ENCODE peak calls at places on chromosomes 16 and 17, in five cellular contexts. P, S, K, W and C are unnamed samples.

GRCh38 chr16:69019811-69020210 is 85.6 kb upstream of the HAS3 start:
- DNase-seq in S (no peak), K (no peak), W (no peak), P (no peak), C (no peak)

GRCh38 chr17:28131592-28131991 is 89.1 kb downstream of the NLK start:
- DNase-seq in W (no peak), S (no peak), K (no peak), P (no peak), C (no peak)

GRCh38 chr17:46733837-46734516 is 84.5 kb downstream of the WNT3 start:
- DNase-seq in K (no peak), S (no peak), P (no peak), W (no peak), C (no peak)

GRCh38 chr17:60087882-60088669 is 9.4 kb upstream of the HEATR6 start:
- DNase-seq in S (no peak), W (no peak), K (peak), P (no peak), C (no peak)

GRCh38 chr17:41559548-41559947 is 12.3 kb downstream of the KRT9 start:
- DNase-seq in S (no peak), P (no peak), W (no peak), K (no peak), C (no peak)

GRCh38 chr16:31038993-31039392 is 5.6 kb downstream of the STX4 start:
- DNase-seq in S (no peak), K (no peak), W (no peak), P (no peak), C (no peak)

GRCh38 chr16:24819462-24820040 is 26.2 kb upstream of the SLC5A11 start:
- DNase-seq in P (no peak), S (no peak), K (no peak), W (no peak), C (no peak)

GRCh38 chr16:30113031-30113710 is at the start of gene GDPD3:
- DNase-seq in S (no peak), P (no peak), W (no peak), K (peak), C (no peak)

GRCh38 chr16:1468456-1468855 is 6.4 kb downstream of the CLCN7 start:
- DNase-seq in W (no peak), P (no peak), K (no peak), S (no peak), C (no peak)

GRCh38 chr16:86457621-86458456 is 52.5 kb upstream of the FOXF1 start:
- DNase-seq in W (no peak), S (no peak), K (no peak), P (no peak), C (no peak)

GRCh38 chr17:2580641-2581040 is 12.8 kb upstream of the PAFAH1B1 start:
- DNase-seq in S (no peak), W (no peak), K (no peak), P (no peak), C (no peak)

GRCh38 chr16:82263456-82264159 is 93.6 kb upstream of the MPHOSPH6 start:
- DNase-seq in K (peak), P (peak), W (peak), S (no peak), C (no peak)

GRCh38 chr16:86963600-86964575 is 353.3 kb downstream of the C16orf95 start:
- DNase-seq in S (no peak), P (no peak), K (no peak), W (no peak), C (no peak)

GRCh38 chr17:66165537-66166123 is 26.3 kb downstream of the CEP112 start:
- DNase-seq in K (no peak), P (no peak), W (peak), S (no peak), C (no peak)

GRCh38 chr17:66449418-66449977 is 147.1 kb downstream of the PRKCA start:
- DNase-seq in K (no peak), P (no peak), W (no peak), S (no peak), C (no peak)

GRCh38 chr17:47703191-47703591 is 9.2 kb downstream of the TBKBP1 start:
- DNase-seq in K (no peak), S (no peak), W (peak), P (no peak), C (no peak)

GRCh38 chr16:86604436-86605220 is 26.3 kb downstream of the FOXL1 start:
- DNase-seq in S (no peak), P (peak), W (peak), K (no peak), C (no peak)

GRCh38 chr17:61598014-61598413 is 7.0 kb upstream of the NACA2 start:
- DNase-seq in K (no peak), W (no peak), S (no peak), P (no peak), C (no peak)

GRCh38 chr17:66725956-66726355 is 109.0 kb upstream of the CACNG5 start:
- DNase-seq in P (no peak), K (no peak), S (no peak), W (no peak), C (no peak)

GRCh38 chr17:62405451-62405850 is 18.2 kb upstream of the METTL2A start:
- DNase-seq in W (no peak), S (no peak), P (no peak), K (no peak), C (no peak)

GRCh38 chr17:2393184-2393953 is 7.5 kb downstream of the MNT start:
- DNase-seq in W (peak), K (peak), S (peak), P (peak), C (peak)

GRCh38 chr16:71368958-71369357 is 10.4 kb downstream of the CALB2 start:
- DNase-seq in K (no peak), P (no peak), S (no peak), W (no peak), C (no peak)

GRCh38 chr16:71364306-71364705 is 5.8 kb downstream of the CALB2 start:
- DNase-seq in K (no peak), P (no peak), S (no peak), W (no peak), C (no peak)

GRCh38 chr16:71365021-71365420 is 6.5 kb downstream of the CALB2 start:
- DNase-seq in W (no peak), P (no peak), K (no peak), S (no peak), C (no peak)

GRCh38 chr16:71369494-71369893 is 11.0 kb downstream of the CALB2 start:
- DNase-seq in S (no peak), W (no peak), P (no peak), K (no peak), C (no peak)

GRCh38 chr16:71367243-71367976 is 8.9 kb downstream of the CALB2 start:
- DNase-seq in W (peak), K (peak), S (no peak), P (no peak), C (no peak)
- TF ChIP-seq CTCF in W (peak), K (peak), S (no peak), P (no peak), C (no peak)

GRCh38 chr17:16922386-16923096 is 49.4 kb downstream of the TNFRSF13B start:
- DNase-seq in W (peak), S (no peak), P (no peak), K (no peak), C (no peak)
- TF ChIP-seq CTCF in W (peak), S (no peak), P (no peak), K (no peak), C (no peak)

GRCh38 chr16:35210681-35211433 is 1751.4 kb downstream of the TP53TG3F start:
- DNase-seq in P (no peak), K (no peak), W (no peak), S (no peak), C (no peak)
- TF ChIP-seq CTCF in P (no peak), K (no peak), W (no peak), S (no peak), C (no peak)

GRCh38 chr17:21126645-21127507 is at the start of gene DHRS7B:
- DNase-seq in P (peak), K (peak), W (peak), S (peak), C (peak)

GRCh38 chr17:21127508-21128077 is 829 bp downstream of the DHRS7B start:
- DNase-seq in W (no peak), K (no peak), P (no peak), S (no peak), C (no peak)

GRCh38 chr17:21131090-21131616 is 4.4 kb downstream of the DHRS7B start:
- DNase-seq in K (no peak), P (no peak), S (no peak), W (no peak), C (no peak)

GRCh38 chr17:21132428-21132827 is 5.7 kb downstream of the DHRS7B start:
- DNase-seq in W (no peak), K (no peak), S (no peak), P (no peak), C (no peak)

DNA sequence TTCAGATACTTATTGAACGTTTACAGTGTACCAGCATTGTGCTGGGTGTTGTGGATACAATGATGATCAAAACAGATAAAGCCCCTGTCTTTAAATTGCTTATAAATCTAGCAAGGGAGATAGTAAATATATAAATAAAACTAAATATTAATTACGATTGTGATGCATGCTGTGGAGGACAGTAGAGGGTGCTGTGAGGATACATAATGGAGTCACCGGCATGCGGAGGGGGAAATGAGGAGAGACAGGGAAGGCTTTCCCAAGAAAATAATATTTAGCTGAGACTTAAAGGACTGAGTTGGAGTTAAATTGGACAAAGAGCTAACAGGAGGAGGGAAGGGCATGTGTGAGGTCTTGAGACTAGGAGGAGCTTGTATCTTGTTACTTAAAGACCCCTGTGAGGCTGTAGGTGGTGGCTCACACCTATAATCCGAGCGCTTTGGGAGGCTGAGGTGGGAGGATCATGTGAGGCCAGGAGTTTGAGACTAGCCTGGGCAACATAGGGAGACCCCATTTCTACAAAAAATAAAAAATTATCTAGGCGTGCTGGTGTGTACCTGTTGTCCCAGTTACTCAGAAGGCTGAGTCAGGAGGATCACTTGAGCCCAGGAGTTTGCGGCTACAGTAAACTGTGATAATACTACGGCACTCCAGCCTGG is 2.4 kb downstream of the DHRS7B start:
- DNase-seq in S (no peak), P (no peak), W (no peak), K (no peak), C (no peak)
- TF ChIP-seq CTCF in S (peak), P (no peak), W (peak), K (no peak), C (no peak)

GRCh38 chr16:7268182-7268581 is 64.5 kb upstream of the RBFOX1 start:
- DNase-seq in K (no peak), P (no peak), S (no peak), W (peak), C (no peak)
- TF ChIP-seq CTCF in K (peak), P (no peak), S (no peak), W (peak), C (no peak)

GRCh38 chr16:13542284-13542683 is 377.7 kb upstream of the ERCC4 start:
- DNase-seq in K (no peak), W (no peak), S (no peak), P (no peak), C (no peak)
- TF ChIP-seq CTCF in K (no peak), W (no peak), S (no peak), P (no peak), C (no peak)